ENCODE peak calls at places on chromosomes 2 and 18, in five cellular contexts. D is activated CD8-positive, alpha-beta T cell treated with anti-CD3 and anti-CD28 coated beads for 36 hours; G is B cell; Q is MCF 10A; V is GM13976. K is an unnamed sample.

GRCh38 chr2:239597216-239597615 is 196.4 kb upstream of the HDAC4 start:
- DNase-seq in D (no peak), G (no peak), Q (no peak), V (no peak), K (no peak)

GRCh38 chr2:131105156-131105949 is at the start of gene PLEKHB2:
- DNase-seq in D (peak; percentile 91), G (peak; percentile 97), Q (peak; percentile 87), V (peak; percentile 97), K (peak; percentile 95)

GRCh38 chr2:142769761-142770160 is 107.7 kb upstream of the KYNU start:
- DNase-seq in D (no peak), G (no peak), Q (no peak), V (no peak), K (no peak)

GRCh38 chr18:48621240-48621639 is 82.4 kb downstream of the CTIF start:
- DNase-seq in D (no peak), G (no peak), Q (peak; percentile 69), V (no peak), K (no peak)

GRCh38 chr2:101063352-101063751 is 61.3 kb downstream of the RPL31 start:
- DNase-seq in D (no peak), G (no peak), Q (peak; percentile 55), V (no peak), K (no peak)

GRCh38 chr2:3534251-3534814 is 15.0 kb upstream of the ADI1 start:
- DNase-seq in D (no peak), G (no peak), Q (no peak), V (no peak), K (no peak)

GRCh38 chr2:110678457-110679336 is 834 bp upstream of the BUB1 start:
- DNase-seq in D (peak; percentile 35), G (peak; percentile 35), Q (peak; percentile 28), V (peak; percentile 46), K (peak; percentile 32)

GRCh38 chr18:48713302-48713701 is 174.5 kb downstream of the CTIF start:
- DNase-seq in D (no peak), G (no peak), Q (no peak), V (no peak), K (no peak)

GRCh38 chr18:79169958-79170555 is 100.9 kb downstream of the ATP9B start:
- DNase-seq in D (no peak), G (no peak), Q (peak; percentile 59), V (no peak), K (no peak)

GRCh38 chr2:61543062-61543461 is 4.9 kb upstream of the XPO1 start:
- DNase-seq in D (peak; percentile 19), G (no peak), Q (no peak), V (no peak), K (no peak)
- TF ChIP-seq CTCF in D (peak; percentile 24), G (peak; percentile 29), Q (no peak), V (no peak), K (no peak)

GRCh38 chr18:32896781-32897547 is 124.1 kb upstream of the KLHL14 start:
- DNase-seq in D (no peak), G (no peak), Q (no peak), V (no peak), K (no peak)

GRCh38 chr18:32893915-32894314 is 121.1 kb upstream of the KLHL14 start:
- DNase-seq in D (no peak), G (no peak), Q (peak; percentile 20), V (no peak), K (no peak)

GRCh38 chr18:32902566-32903330 is 129.9 kb upstream of the KLHL14 start:
- DNase-seq in D (no peak), G (peak; percentile 9), Q (no peak), V (no peak), K (no peak)

GRCh38 chr18:32899819-32900218 is 127.0 kb upstream of the KLHL14 start:
- DNase-seq in D (no peak), G (no peak), Q (peak; percentile 25), V (no peak), K (no peak)
- TF ChIP-seq CTCF in D (no peak), G (no peak), Q (peak; percentile 36), V (no peak), K (no peak)

DNA sequence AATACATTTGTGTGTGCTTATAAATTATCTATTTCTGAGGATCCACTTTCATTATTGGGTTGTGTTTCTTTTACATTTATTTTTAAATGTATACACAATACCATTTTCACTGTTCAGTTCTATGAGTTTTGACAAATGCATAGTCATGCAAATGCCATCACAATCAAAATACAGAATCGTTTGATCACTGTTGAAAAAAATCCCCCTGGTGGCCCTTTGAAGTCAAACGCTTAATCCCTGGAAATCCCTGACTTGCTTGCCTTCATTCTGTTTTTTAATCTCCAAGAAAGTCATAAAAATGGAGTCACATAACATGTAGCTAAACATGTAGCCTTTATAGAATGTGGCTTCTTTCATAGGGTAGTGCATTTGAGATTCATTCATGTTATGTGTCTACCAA is 173.3 kb downstream of the GALR1 start:
- DNase-seq in D (no peak), G (no peak), Q (peak; percentile 13), V (no peak), K (no peak)
- TF ChIP-seq CTCF in D (no peak), G (no peak), Q (peak; percentile 26), V (no peak), K (no peak)

DNA sequence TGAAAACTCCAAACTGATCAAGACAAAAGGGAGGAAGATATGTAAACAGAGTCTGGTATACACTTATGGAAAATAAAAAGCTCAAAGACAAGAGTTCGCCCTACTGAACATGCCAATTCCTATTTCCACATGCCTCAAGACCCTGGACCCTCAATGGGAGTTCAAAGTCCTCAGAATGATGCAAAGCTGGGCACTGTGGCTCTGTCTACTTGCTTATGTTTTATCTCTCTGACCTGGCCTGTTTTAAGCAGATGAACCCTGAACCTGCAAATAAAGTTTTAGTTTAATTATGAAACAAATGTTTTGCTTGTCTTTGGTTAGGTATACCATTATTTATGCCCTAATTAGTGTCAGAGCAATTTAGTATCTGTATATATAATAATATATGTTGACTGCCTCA is 22.6 kb downstream of the NR4A2 start:
- DNase-seq in D (no peak), G (no peak), Q (no peak), V (no peak), K (no peak)
- TF ChIP-seq CTCF in D (no peak), G (no peak), Q (no peak), V (no peak), K (no peak)

GRCh38 chr2:98872526-98872925 is 63.5 kb downstream of the CRACDL start:
- DNase-seq in D (no peak), G (no peak), Q (no peak), V (no peak), K (no peak)

GRCh38 chr2:98869868-98870267 is 66.2 kb downstream of the CRACDL start:
- DNase-seq in D (no peak), G (no peak), Q (peak; percentile 71), V (no peak), K (no peak)

GRCh38 chr2:98870516-98871158 is 65.4 kb downstream of the CRACDL start:
- DNase-seq in D (no peak), G (no peak), Q (no peak), V (no peak), K (no peak)

GRCh38 chr2:98869272-98869641 is 66.8 kb downstream of the CRACDL start:
- DNase-seq in D (no peak), G (no peak), Q (peak; percentile 81), V (no peak), K (no peak)

DNA sequence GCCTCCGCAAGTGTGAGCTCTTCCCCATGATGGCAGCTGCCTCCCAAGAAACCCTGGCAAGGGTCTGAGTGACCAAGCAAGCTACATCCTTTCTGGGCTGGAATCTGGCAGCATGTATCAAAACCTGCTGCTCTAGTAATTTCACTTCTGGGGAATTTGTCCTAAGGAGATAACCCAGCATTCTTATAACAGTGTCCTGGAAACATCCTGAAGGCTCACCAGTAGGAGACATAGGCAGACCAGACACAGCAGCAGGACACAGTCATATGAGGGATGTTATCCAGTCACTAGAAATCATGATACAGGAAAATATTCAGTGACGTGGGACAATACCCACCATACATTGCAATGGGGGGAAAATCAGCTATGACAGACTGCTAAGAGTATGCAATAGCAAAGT is 64.5 kb downstream of the CRACDL start:
- DNase-seq in D (no peak), G (no peak), Q (no peak), V (no peak), K (no peak)
- TF ChIP-seq CTCF in D (no peak), G (no peak), Q (no peak), V (no peak), K (no peak)

DNA sequence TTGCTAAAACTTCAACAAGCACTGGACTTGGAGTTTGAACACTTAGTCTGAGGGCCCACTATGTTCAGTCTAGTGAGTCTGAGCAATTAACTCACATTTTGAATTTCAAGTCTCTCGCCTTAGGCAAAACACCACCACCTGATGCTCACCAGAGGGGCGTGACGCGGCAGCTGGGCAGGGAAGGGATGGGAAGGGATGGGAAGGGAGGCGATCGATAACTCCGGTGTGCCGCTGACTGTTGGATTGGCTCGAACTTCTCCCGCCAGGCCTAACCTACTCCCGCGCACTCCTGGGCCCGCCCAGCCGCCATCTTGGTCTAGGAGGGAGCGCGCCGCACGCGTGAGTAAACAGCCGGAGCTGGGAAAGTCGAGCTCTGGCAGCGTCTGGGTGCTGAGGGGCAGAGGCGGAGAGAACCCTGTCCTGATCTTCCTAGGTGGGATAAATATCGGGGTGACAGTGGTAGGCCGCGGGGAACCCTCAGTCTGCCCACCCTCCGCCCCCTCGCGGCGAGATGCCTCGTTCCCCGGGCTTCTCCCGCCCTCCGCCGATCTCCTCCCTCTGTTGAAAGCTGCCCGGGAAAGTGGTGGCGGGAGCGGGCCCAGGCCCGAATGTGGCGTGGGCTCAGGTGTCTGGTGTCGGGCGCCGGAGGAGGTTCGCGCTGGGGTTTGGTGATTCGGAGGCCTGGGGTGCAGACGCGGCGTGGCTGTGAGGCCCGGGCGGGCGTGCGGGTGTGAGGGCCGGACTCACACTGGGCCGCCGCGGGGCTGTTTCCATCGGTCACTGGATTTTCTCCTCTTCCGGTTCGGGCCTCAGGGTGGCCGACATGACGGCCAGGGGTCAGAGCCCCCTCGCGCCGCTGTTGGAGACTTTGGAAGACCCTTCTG is at the start of gene RIF1:
- DNase-seq in D (peak; percentile 87), G (peak; percentile 85), Q (peak; percentile 95), V (peak; percentile 90), K (peak; percentile 90)
- TF ChIP-seq CTCF in D (peak; percentile 55), G (peak; percentile 80), Q (peak; percentile 60), V (peak; percentile 28), K (peak; percentile 43)

GRCh38 chr18:6220129-6220528 is 194.6 kb downstream of the L3MBTL4 start:
- DNase-seq in D (no peak), G (no peak), Q (no peak), V (no peak), K (no peak)

GRCh38 chr18:6222271-6222670 is 192.4 kb downstream of the L3MBTL4 start:
- DNase-seq in D (no peak), G (no peak), Q (no peak), V (no peak), K (no peak)

GRCh38 chr18:6221602-6222014 is 193.1 kb downstream of the L3MBTL4 start:
- DNase-seq in D (no peak), G (no peak), Q (no peak), V (no peak), K (no peak)

GRCh38 chr18:6215888-6216287 is 198.8 kb downstream of the L3MBTL4 start:
- DNase-seq in D (no peak), G (no peak), Q (no peak), V (no peak), K (no peak)

DNA sequence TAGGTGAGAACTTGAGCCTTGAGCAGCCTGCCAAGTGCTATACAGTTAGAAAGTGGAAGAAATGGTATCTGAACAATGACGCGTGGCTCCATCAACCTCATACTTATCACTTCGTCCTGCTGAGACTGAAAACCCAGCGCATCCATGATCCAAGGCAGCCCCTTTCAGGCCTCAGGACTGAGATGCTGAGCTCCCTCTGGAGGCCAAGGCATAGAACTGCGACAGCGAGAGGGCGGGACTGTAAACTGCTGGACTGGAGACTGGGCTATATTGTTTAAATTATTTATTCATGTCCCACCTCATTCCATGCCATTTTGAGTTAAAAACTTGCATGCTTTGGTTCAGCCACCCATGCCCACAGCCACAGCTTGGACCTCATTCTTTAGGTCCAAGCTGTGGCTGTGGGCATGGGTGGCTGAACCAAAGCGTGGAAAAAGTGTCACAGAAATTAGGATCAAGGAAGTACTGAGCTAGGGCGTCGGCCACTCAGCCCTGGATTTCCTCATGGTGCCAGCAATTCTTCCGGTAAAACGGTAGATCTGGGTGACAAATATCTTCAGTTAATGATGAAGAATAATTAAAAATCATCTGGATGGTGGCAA is 195.5 kb downstream of the L3MBTL4 start:
- DNase-seq in D (peak; percentile 19), G (no peak), Q (no peak), V (peak; percentile 33), K (peak; percentile 42)
- TF ChIP-seq CTCF in D (no peak), G (no peak), Q (peak; percentile 48), V (peak; percentile 72), K (peak; percentile 63)

K was measured in GM10248.